ENCODE peak calls at places on chromosome 20, in five cellular contexts. One of them, this sample, is unnamed.

GRCh38 chr20:13279171-13279570 is 58.1 kb downstream of the ISM1 start:
- DNase-seq in progenitor cell of endocrine pancreas: no peak
- DNase-seq in neural progenitor cell: no peak
- DNase-seq in neuronal stem cell: no peak
- DNase-seq in amygdala: no peak
- DNase-seq in this sample: no peak

GRCh38 chr20:37108676-37109075 is 12.9 kb upstream of the RBL1 start:
- DNase-seq in progenitor cell of endocrine pancreas: no peak
- DNase-seq in neural progenitor cell: no peak
- DNase-seq in neuronal stem cell: no peak
- DNase-seq in amygdala: no peak
- DNase-seq in this sample: no peak

GRCh38 chr20:25257130-25257529 is 9.2 kb downstream of the PYGB start:
- DNase-seq in progenitor cell of endocrine pancreas: no peak
- DNase-seq in neural progenitor cell: no peak
- DNase-seq in neuronal stem cell: no peak
- DNase-seq in amygdala: no peak
- DNase-seq in this sample: peak

GRCh38 chr20:1377984-1378742 is 14.7 kb downstream of the FKBP1A start:
- DNase-seq in progenitor cell of endocrine pancreas: no peak
- DNase-seq in neural progenitor cell: no peak
- DNase-seq in neuronal stem cell: no peak
- DNase-seq in amygdala: no peak
- DNase-seq in this sample: no peak

GRCh38 chr20:53597085-53597482 is 3.4 kb upstream of the ZNF217 start:
- DNase-seq in progenitor cell of endocrine pancreas: no peak
- DNase-seq in neural progenitor cell: no peak
- DNase-seq in neuronal stem cell: no peak
- DNase-seq in amygdala: no peak
- DNase-seq in this sample: no peak

GRCh38 chr20:45080867-45081616 is 19.9 kb downstream of the KCNS1 start:
- DNase-seq in progenitor cell of endocrine pancreas: no peak
- DNase-seq in neural progenitor cell: no peak
- DNase-seq in neuronal stem cell: no peak
- DNase-seq in amygdala: no peak
- DNase-seq in this sample: no peak

GRCh38 chr20:31856516-31856915 is 11.1 kb upstream of the FOXS1 start:
- DNase-seq in progenitor cell of endocrine pancreas: no peak
- DNase-seq in neural progenitor cell: no peak
- DNase-seq in neuronal stem cell: no peak
- DNase-seq in amygdala: no peak
- DNase-seq in this sample: no peak

GRCh38 chr20:34522969-34523871 is 7.0 kb downstream of the DYNLRB1 start:
- DNase-seq in progenitor cell of endocrine pancreas: peak
- DNase-seq in neural progenitor cell: peak
- DNase-seq in neuronal stem cell: no peak
- DNase-seq in amygdala: no peak
- DNase-seq in this sample: peak

GRCh38 chr20:48797275-48797825 is 30.4 kb downstream of the PREX1 start:
- DNase-seq in progenitor cell of endocrine pancreas: no peak
- DNase-seq in neural progenitor cell: peak
- DNase-seq in neuronal stem cell: no peak
- DNase-seq in amygdala: peak
- DNase-seq in this sample: no peak

GRCh38 chr20:37657924-37658800 is 35.7 kb upstream of the CTNNBL1 start:
- DNase-seq in progenitor cell of endocrine pancreas: no peak
- DNase-seq in neural progenitor cell: peak
- DNase-seq in neuronal stem cell: no peak
- DNase-seq in amygdala: no peak
- DNase-seq in this sample: no peak

GRCh38 chr20:53677447-53678314 is 84.0 kb upstream of the ZNF217 start:
- DNase-seq in progenitor cell of endocrine pancreas: no peak
- DNase-seq in neural progenitor cell: peak
- DNase-seq in neuronal stem cell: no peak
- DNase-seq in amygdala: no peak
- DNase-seq in this sample: peak

GRCh38 chr20:58420798-58421496 is 31.9 kb downstream of the VAPB start:
- DNase-seq in progenitor cell of endocrine pancreas: no peak
- DNase-seq in neural progenitor cell: no peak
- DNase-seq in neuronal stem cell: no peak
- DNase-seq in amygdala: no peak
- DNase-seq in this sample: no peak

GRCh38 chr20:9409981-9410380 is 104.4 kb upstream of the LAMP5 start:
- DNase-seq in progenitor cell of endocrine pancreas: no peak
- DNase-seq in neural progenitor cell: no peak
- DNase-seq in neuronal stem cell: no peak
- DNase-seq in amygdala: no peak
- DNase-seq in this sample: no peak